ENCODE peak calls at places on chromosomes 12 and 14, in seven cellular contexts. D, U, X, I, Q, M and H are unnamed samples.

GRCh38 chr12:106138279-106138645 is 492 bp downstream of the NUAK1 start:
- DNase-seq in D (no peak), U (no peak), X (peak), I (no peak), Q (no peak), M (no peak), H (no peak)

GRCh38 chr14:99267871-99268775 is 3.9 kb downstream of the BCL11B start:
- DNase-seq in D (peak), U (no peak), X (no peak), I (peak), Q (no peak), M (no peak), H (no peak)

GRCh38 chr12:70571705-70572269 is 65.4 kb downstream of the PTPRB start:
- DNase-seq in D (no peak), U (no peak), X (no peak), I (no peak), Q (no peak), M (no peak), H (no peak)

GRCh38 chr12:29782821-29783772 is 645 bp downstream of the TMTC1 start:
- DNase-seq in D (peak), U (peak), X (peak), I (no peak), Q (peak), M (peak), H (peak)

GRCh38 chr12:48758737-48759136 is 30.2 kb downstream of the ADCY6 start:
- DNase-seq in D (no peak), U (no peak), X (no peak), I (no peak), Q (no peak), M (no peak), H (no peak)

GRCh38 chr12:40225337-40225983 is 663 bp downstream of the LRRK2 start:
- DNase-seq in D (no peak), U (no peak), X (no peak), I (no peak), Q (no peak), M (no peak), H (no peak)

GRCh38 chr12:85784096-85784720 is 52.0 kb downstream of the RASSF9 start:
- DNase-seq in D (no peak), U (no peak), X (peak), I (no peak), Q (no peak), M (no peak), H (no peak)

GRCh38 chr12:27534765-27535161 is 10.8 kb downstream of the PPFIBP1 start:
- DNase-seq in D (no peak), U (no peak), X (no peak), I (no peak), Q (no peak), M (no peak), H (no peak)

GRCh38 chr12:47989666-47990065 is 14.6 kb downstream of the COL2A1 start:
- DNase-seq in D (peak), U (no peak), X (no peak), I (no peak), Q (no peak), M (no peak), H (no peak)

GRCh38 chr14:92578511-92578910 is 64.9 kb downstream of the RIN3 start:
- DNase-seq in D (no peak), U (no peak), X (peak), I (no peak), Q (no peak), M (no peak), H (peak)

GRCh38 chr14:59358105-59358504 is 107.1 kb downstream of the GPR135 start:
- DNase-seq in D (peak), U (no peak), X (peak), I (no peak), Q (no peak), M (peak), H (peak)

GRCh38 chr14:90193925-90194324 is 62.4 kb upstream of the PSMC1 start:
- DNase-seq in D (no peak), U (no peak), X (no peak), I (no peak), Q (no peak), M (no peak), H (peak)

GRCh38 chr14:24576766-24577165 is 716 bp upstream of the CTSG start:
- DNase-seq in D (no peak), U (no peak), X (no peak), I (no peak), Q (no peak), M (no peak), H (no peak)

GRCh38 chr12:19574606-19575005 is 135.3 kb downstream of the AEBP2 start:
- DNase-seq in D (no peak), U (peak), X (no peak), I (no peak), Q (no peak), M (no peak), H (no peak)
- TF ChIP-seq CTCF in D (no peak), U (no peak), X (peak), I (no peak), Q (no peak), M (no peak), H (no peak)

GRCh38 chr14:22509036-22509709 is 79.9 kb downstream of the DAD1 start:
- DNase-seq in D (no peak), U (no peak), X (no peak), I (no peak), Q (no peak), M (no peak), H (no peak)
- H3K4me3 ChIP-seq in D (no peak), U (no peak), X (no peak), I (peak), Q (no peak), M (no peak), H (no peak)

GRCh38 chr12:14769462-14769836 is 33.8 kb downstream of the WBP11 start:
- DNase-seq in D (peak), U (no peak), X (no peak), I (no peak), Q (peak), M (no peak), H (peak)
- TF ChIP-seq CTCF in D (no peak), U (no peak), X (no peak), I (no peak), Q (no peak), M (no peak), H (peak)

DNA sequence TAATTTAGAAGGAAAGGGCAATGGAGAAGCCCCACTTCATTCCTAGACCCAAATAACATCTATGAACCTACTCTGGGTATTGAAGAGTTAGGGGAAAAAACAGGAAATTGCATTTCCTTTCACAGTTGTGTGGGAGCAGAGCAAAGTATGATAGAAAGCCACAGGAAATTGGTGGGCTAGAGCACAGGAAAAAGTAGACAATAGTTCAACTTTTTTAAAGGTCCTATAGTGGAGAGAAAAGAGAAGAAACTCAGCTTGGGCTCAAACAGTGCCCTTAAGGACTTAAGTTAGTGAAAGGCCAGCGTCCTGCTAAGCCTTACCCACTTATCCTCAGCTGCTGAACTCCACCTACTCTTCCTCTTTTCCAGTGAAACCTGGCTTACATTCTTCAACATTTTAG is 258.1 kb downstream of the DPY19L2 start:
- DNase-seq in D (no peak), U (peak), X (no peak), I (no peak), Q (no peak), M (no peak), H (peak)
- H3K4me3 ChIP-seq in D (no peak), U (no peak), X (no peak), I (no peak), Q (no peak), M (no peak), H (no peak)

GRCh38 chr14:67151082-67151666 is 38.1 kb upstream of the GARIN2 start:
- DNase-seq in D (no peak), U (no peak), X (no peak), I (no peak), Q (no peak), M (no peak), H (no peak)
- TF ChIP-seq CTCF in D (no peak), U (no peak), X (peak), I (no peak), Q (no peak), M (no peak), H (peak)

GRCh38 chr14:77603031-77603430 is 13.4 kb downstream of the SPTLC2 start:
- DNase-seq in D (no peak), U (peak), X (no peak), I (no peak), Q (no peak), M (no peak), H (no peak)

GRCh38 chr14:77601846-77602609 is 14.4 kb downstream of the SPTLC2 start:
- DNase-seq in D (no peak), U (no peak), X (peak), I (no peak), Q (no peak), M (no peak), H (no peak)

GRCh38 chr14:77593501-77593911 is 22.9 kb downstream of the SPTLC2 start:
- DNase-seq in D (no peak), U (peak), X (no peak), I (no peak), Q (no peak), M (no peak), H (peak)

GRCh38 chr14:77599894-77600293 is 16.5 kb downstream of the SPTLC2 start:
- DNase-seq in D (no peak), U (no peak), X (no peak), I (no peak), Q (no peak), M (no peak), H (no peak)

GRCh38 chr14:77598366-77599050 is 17.9 kb downstream of the SPTLC2 start:
- DNase-seq in D (no peak), U (no peak), X (no peak), I (no peak), Q (no peak), M (no peak), H (no peak)
- H3K4me3 ChIP-seq in D (no peak), U (no peak), X (no peak), I (peak), Q (no peak), M (no peak), H (no peak)

GRCh38 chr12:44960856-44961255 is 84.7 kb upstream of the NELL2 start:
- DNase-seq in D (no peak), U (no peak), X (no peak), I (no peak), Q (no peak), M (no peak), H (no peak)
- TF ChIP-seq CTCF in D (no peak), U (no peak), X (no peak), I (no peak), Q (no peak), M (no peak), H (no peak)

DNA sequence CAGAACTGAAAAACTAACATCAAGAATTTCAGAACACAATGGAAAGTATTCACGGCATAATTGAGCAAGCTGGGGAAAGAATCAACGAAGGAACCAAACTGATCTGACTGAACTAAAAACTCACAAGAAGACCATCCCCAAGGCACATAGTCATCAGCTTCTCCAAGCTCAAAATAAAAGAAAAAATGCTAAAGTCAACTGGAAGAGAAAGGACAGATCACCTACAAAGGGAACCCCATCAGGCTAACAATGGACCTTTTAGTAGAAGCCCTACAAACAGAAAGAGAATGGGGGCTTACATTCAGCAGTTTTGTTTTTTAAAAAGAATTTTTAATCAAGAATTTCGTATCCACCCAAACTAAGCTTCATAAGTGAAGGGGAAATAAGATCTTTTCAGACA is 11.7 kb downstream of the TAS2R50 start:
- DNase-seq in D (no peak), U (no peak), X (no peak), I (no peak), Q (no peak), M (no peak), H (no peak)
- H3K4me3 ChIP-seq in D (no peak), U (no peak), X (no peak), I (no peak), Q (no peak), M (no peak), H (no peak)

GRCh38 chr12:132164426-132164825 is 20.2 kb downstream of the NOC4L start:
- DNase-seq in D (no peak), U (no peak), X (no peak), I (no peak), Q (no peak), M (no peak), H (no peak)

GRCh38 chr12:132163041-132163910 is 19.0 kb downstream of the NOC4L start:
- DNase-seq in D (no peak), U (no peak), X (no peak), I (no peak), Q (no peak), M (no peak), H (no peak)

GRCh38 chr12:132162508-132163031 is 18.3 kb downstream of the NOC4L start:
- DNase-seq in D (no peak), U (no peak), X (peak), I (no peak), Q (peak), M (peak), H (peak)

GRCh38 chr12:132165584-132165983 is 21.3 kb downstream of the NOC4L start:
- DNase-seq in D (no peak), U (no peak), X (no peak), I (no peak), Q (no peak), M (no peak), H (no peak)

GRCh38 chr12:132163911-132164288 is 19.6 kb downstream of the NOC4L start:
- DNase-seq in D (no peak), U (no peak), X (no peak), I (no peak), Q (no peak), M (no peak), H (no peak)
- TF ChIP-seq CTCF in D (no peak), U (peak), X (peak), I (no peak), Q (no peak), M (no peak), H (peak)

GRCh38 chr12:3836641-3837040 is 36.6 kb downstream of the PARP11 start:
- DNase-seq in D (no peak), U (no peak), X (no peak), I (no peak), Q (no peak), M (no peak), H (no peak)

GRCh38 chr12:3834774-3835173 is 38.4 kb downstream of the PARP11 start:
- DNase-seq in D (no peak), U (no peak), X (no peak), I (no peak), Q (no peak), M (no peak), H (no peak)

GRCh38 chr12:3835914-3836313 is 37.3 kb downstream of the PARP11 start:
- DNase-seq in D (no peak), U (no peak), X (no peak), I (no peak), Q (no peak), M (no peak), H (no peak)

GRCh38 chr12:3837049-3837448 is 36.1 kb downstream of the PARP11 start:
- DNase-seq in D (no peak), U (no peak), X (no peak), I (no peak), Q (no peak), M (no peak), H (no peak)

GRCh38 chr12:3838065-3838464 is 35.1 kb downstream of the PARP11 start:
- DNase-seq in D (no peak), U (no peak), X (no peak), I (no peak), Q (no peak), M (no peak), H (no peak)
- H3K4me3 ChIP-seq in D (no peak), U (no peak), X (no peak), I (no peak), Q (no peak), M (no peak), H (no peak)